ENCODE peak calls at places on chromosome 17, in five cellular contexts. One of them, this sample, is unnamed.

GRCh38 chr17:32783602-32784001 is 93.3 kb downstream of the MYO1D start:
- DNase-seq in activated naive CD8-positive, alpha-beta T cell treated with anti-CD3 and anti-CD28 coated beads for 36 hours: no peak
- DNase-seq in stimulated activated CD8-positive, alpha-beta memory T cell treated with anti-CD3 and anti-CD28 coated beads, Interleukin-7, amount 100 ng/mL, for 1 hour: no peak
- DNase-seq in GM23248: peak
- DNase-seq in left ventricle myocardium inferior: no peak
- DNase-seq in this sample: peak

GRCh38 chr17:72422505-72423285 is 301.9 kb downstream of the SOX9 start:
- DNase-seq in activated naive CD8-positive, alpha-beta T cell treated with anti-CD3 and anti-CD28 coated beads for 36 hours: peak
- DNase-seq in stimulated activated CD8-positive, alpha-beta memory T cell treated with anti-CD3 and anti-CD28 coated beads, Interleukin-7, amount 100 ng/mL, for 1 hour: no peak
- DNase-seq in GM23248: peak
- DNase-seq in left ventricle myocardium inferior: peak
- DNase-seq in this sample: peak

GRCh38 chr17:77693301-77693700 is 265.2 kb upstream of the TNRC6C start:
- DNase-seq in activated naive CD8-positive, alpha-beta T cell treated with anti-CD3 and anti-CD28 coated beads for 36 hours: no peak
- DNase-seq in stimulated activated CD8-positive, alpha-beta memory T cell treated with anti-CD3 and anti-CD28 coated beads, Interleukin-7, amount 100 ng/mL, for 1 hour: no peak
- DNase-seq in GM23248: no peak
- DNase-seq in left ventricle myocardium inferior: no peak
- DNase-seq in this sample: no peak

GRCh38 chr17:29292992-29293889 is 707 bp downstream of the NUFIP2 start:
- DNase-seq in activated naive CD8-positive, alpha-beta T cell treated with anti-CD3 and anti-CD28 coated beads for 36 hours: peak
- DNase-seq in stimulated activated CD8-positive, alpha-beta memory T cell treated with anti-CD3 and anti-CD28 coated beads, Interleukin-7, amount 100 ng/mL, for 1 hour: peak
- DNase-seq in GM23248: peak
- DNase-seq in left ventricle myocardium inferior: peak
- DNase-seq in this sample: peak

GRCh38 chr17:58666858-58667267 is 25.0 kb downstream of the TEX14 start:
- DNase-seq in activated naive CD8-positive, alpha-beta T cell treated with anti-CD3 and anti-CD28 coated beads for 36 hours: peak
- DNase-seq in stimulated activated CD8-positive, alpha-beta memory T cell treated with anti-CD3 and anti-CD28 coated beads, Interleukin-7, amount 100 ng/mL, for 1 hour: no peak
- DNase-seq in GM23248: no peak
- DNase-seq in left ventricle myocardium inferior: peak
- DNase-seq in this sample: peak

GRCh38 chr17:2087597-2088211 is 32.8 kb downstream of the HIC1 start:
- DNase-seq in activated naive CD8-positive, alpha-beta T cell treated with anti-CD3 and anti-CD28 coated beads for 36 hours: peak
- DNase-seq in stimulated activated CD8-positive, alpha-beta memory T cell treated with anti-CD3 and anti-CD28 coated beads, Interleukin-7, amount 100 ng/mL, for 1 hour: no peak
- DNase-seq in GM23248: peak
- DNase-seq in left ventricle myocardium inferior: no peak
- DNase-seq in this sample: no peak

GRCh38 chr17:79183221-79184158 is 108.9 kb downstream of the ENGASE start:
- DNase-seq in activated naive CD8-positive, alpha-beta T cell treated with anti-CD3 and anti-CD28 coated beads for 36 hours: peak
- DNase-seq in stimulated activated CD8-positive, alpha-beta memory T cell treated with anti-CD3 and anti-CD28 coated beads, Interleukin-7, amount 100 ng/mL, for 1 hour: no peak
- DNase-seq in GM23248: peak
- DNase-seq in left ventricle myocardium inferior: no peak
- DNase-seq in this sample: no peak

GRCh38 chr17:65627892-65628622 is 66.6 kb upstream of the AXIN2 start:
- DNase-seq in activated naive CD8-positive, alpha-beta T cell treated with anti-CD3 and anti-CD28 coated beads for 36 hours: no peak
- DNase-seq in stimulated activated CD8-positive, alpha-beta memory T cell treated with anti-CD3 and anti-CD28 coated beads, Interleukin-7, amount 100 ng/mL, for 1 hour: no peak
- DNase-seq in GM23248: peak
- DNase-seq in left ventricle myocardium inferior: no peak
- DNase-seq in this sample: peak

GRCh38 chr17:17075037-17075755 is 32.9 kb downstream of the MPRIP start:
- DNase-seq in activated naive CD8-positive, alpha-beta T cell treated with anti-CD3 and anti-CD28 coated beads for 36 hours: no peak
- DNase-seq in stimulated activated CD8-positive, alpha-beta memory T cell treated with anti-CD3 and anti-CD28 coated beads, Interleukin-7, amount 100 ng/mL, for 1 hour: no peak
- DNase-seq in GM23248: peak
- DNase-seq in left ventricle myocardium inferior: peak
- DNase-seq in this sample: peak

GRCh38 chr17:82930043-82930923 is 90.5 kb upstream of the ZNF750 start:
- DNase-seq in activated naive CD8-positive, alpha-beta T cell treated with anti-CD3 and anti-CD28 coated beads for 36 hours: no peak
- DNase-seq in stimulated activated CD8-positive, alpha-beta memory T cell treated with anti-CD3 and anti-CD28 coated beads, Interleukin-7, amount 100 ng/mL, for 1 hour: no peak
- DNase-seq in GM23248: no peak
- DNase-seq in left ventricle myocardium inferior: peak
- DNase-seq in this sample: no peak

This sample was measured in HCEC 1CT.